ENCODE peak calls at places on chromosomes 2 and 18, in seven cellular contexts. V, Z, C, M, I, X and Q are unnamed samples.

GRCh38 chr18:5611221-5611620 is 67.4 kb upstream of the EPB41L3 start:
- DNase-seq in I (no peak), X (no peak), M (no peak), C (no peak), Z (no peak), V (no peak), Q (no peak)

GRCh38 chr2:42510191-42510929 is 16.6 kb upstream of the KCNG3 start:
- DNase-seq in V (no peak), Z (no peak), I (no peak), X (peak; percentile 51), C (peak; percentile 36), M (no peak), Q (no peak)

GRCh38 chr2:210302326-210302725 is 12.6 kb downstream of the MYL1 start:
- DNase-seq in V (no peak), X (no peak), M (no peak), C (no peak), I (no peak), Z (no peak), Q (no peak)

GRCh38 chr2:221518201-221518936 is 53.7 kb downstream of the EPHA4 start:
- DNase-seq in C (peak; percentile 48), I (peak; percentile 89), V (peak; percentile 42), Z (no peak), X (peak; percentile 89), M (no peak), Q (no peak)

GRCh38 chr2:61722311-61722710 is 131.5 kb downstream of the FAM161A start:
- DNase-seq in X (no peak), V (no peak), I (no peak), M (no peak), C (no peak), Z (no peak), Q (no peak)

GRCh38 chr2:134320930-134321329 is 67.1 kb downstream of the MGAT5 start:
- DNase-seq in M (no peak), X (no peak), C (no peak), Z (no peak), V (no peak), I (peak; percentile 46), Q (no peak)

GRCh38 chr2:129849559-129850160 is 129.8 kb upstream of the RAB6C start:
- DNase-seq in Z (no peak), I (peak; percentile 71), C (peak; percentile 67), V (no peak), M (no peak), X (peak; percentile 74), Q (peak; percentile 73)

GRCh38 chr2:70123051-70123828 is 36.0 kb downstream of the PCBP1 start:
- DNase-seq in V (no peak), Z (peak; percentile 77), I (no peak), C (peak; percentile 97), M (peak; percentile 65), X (no peak), Q (peak; percentile 64)

GRCh38 chr2:88760819-88761598 is 69.5 kb downstream of the RPIA start:
- DNase-seq in I (peak; percentile 37), M (no peak), V (no peak), C (no peak), Z (no peak), X (no peak), Q (no peak)

GRCh38 chr2:64640153-64641044 is 13.3 kb downstream of the SERTAD2 start:
- DNase-seq in C (peak; percentile 62), I (no peak), Z (no peak), X (no peak), M (no peak), V (no peak), Q (no peak)

GRCh38 chr2:118670281-118670680 is 177.2 kb downstream of the EN1 start:
- DNase-seq in X (no peak), M (no peak), I (no peak), Z (no peak), C (no peak), V (no peak), Q (no peak)

GRCh38 chr2:223922308-223922707 is 22.8 kb downstream of the WDFY1 start:
- DNase-seq in I (no peak), C (no peak), X (no peak), V (no peak), Z (no peak), M (no peak), Q (no peak)

GRCh38 chr2:190838492-190838910 is 42.1 kb upstream of the GLS start:
- DNase-seq in X (no peak), C (no peak), V (no peak), Z (no peak), M (no peak), I (no peak), Q (no peak)

GRCh38 chr2:232236200-232236599 is 142.4 kb upstream of the ALPP start:
- DNase-seq in X (no peak), Z (no peak), I (no peak), M (no peak), V (no peak), C (no peak), Q (no peak)

GRCh38 chr2:26333286-26333685 is 12.7 kb upstream of the SELENOI start:
- DNase-seq in V (no peak), Z (no peak), M (no peak), C (peak; percentile 54), X (no peak), I (no peak), Q (no peak)

GRCh38 chr2:46983065-46983801 is 67.6 kb upstream of the MCFD2 start:
- DNase-seq in V (no peak), C (peak; percentile 29), I (no peak), M (no peak), Z (peak; percentile 89), X (peak; percentile 47), Q (no peak)

GRCh38 chr2:230922951-230923717 is 1.9 kb downstream of the GPR55 start:
- DNase-seq in Z (peak; percentile 58), M (no peak), I (no peak), V (no peak), C (no peak), X (no peak), Q (no peak)
- H3K4me1 ChIP-seq in Z (peaks cover 17% of the 10 kb centered on the region), M (no peaks in the 10 kb centered on the region), I (peaks cover 5% of the 10 kb centered on the region), V (peaks cover 21% of the 10 kb centered on the region), C (no peaks in the 10 kb centered on the region), X (no peaks in the 10 kb centered on the region), Q (no peaks in the 10 kb centered on the region)

GRCh38 chr18:12335503-12335902 is 27.5 kb downstream of the TUBB6 start:
- DNase-seq in M (no peak), V (no peak), Z (no peak), C (no peak), X (no peak), I (no peak), Q (no peak)
- H3K4me1 ChIP-seq in M (no peaks in the 10 kb centered on the region), V (no peaks in the 10 kb centered on the region), Z (no peaks in the 10 kb centered on the region), C (peaks cover 28% of the 10 kb centered on the region), X (peaks cover 6% of the 10 kb centered on the region), I (no peaks in the 10 kb centered on the region), Q (peaks cover 20% of the 10 kb centered on the region)

GRCh38 chr2:159090514-159091201 is 122.2 kb downstream of the TANC1 start:
- DNase-seq in C (no peak), M (no peak), Z (no peak), I (no peak), V (no peak), X (peak; percentile 57), Q (no peak)
- H3K4me1 ChIP-seq in C (peaks cover 3% of the 10 kb centered on the region), M (peaks cover 45% of the 10 kb centered on the region), Z (peaks cover 74% of the 10 kb centered on the region), I (peaks cover 4% of the 10 kb centered on the region), V (peaks cover 34% of the 10 kb centered on the region), X (peaks cover 85% of the 10 kb centered on the region), Q (no peaks in the 10 kb centered on the region)

DNA sequence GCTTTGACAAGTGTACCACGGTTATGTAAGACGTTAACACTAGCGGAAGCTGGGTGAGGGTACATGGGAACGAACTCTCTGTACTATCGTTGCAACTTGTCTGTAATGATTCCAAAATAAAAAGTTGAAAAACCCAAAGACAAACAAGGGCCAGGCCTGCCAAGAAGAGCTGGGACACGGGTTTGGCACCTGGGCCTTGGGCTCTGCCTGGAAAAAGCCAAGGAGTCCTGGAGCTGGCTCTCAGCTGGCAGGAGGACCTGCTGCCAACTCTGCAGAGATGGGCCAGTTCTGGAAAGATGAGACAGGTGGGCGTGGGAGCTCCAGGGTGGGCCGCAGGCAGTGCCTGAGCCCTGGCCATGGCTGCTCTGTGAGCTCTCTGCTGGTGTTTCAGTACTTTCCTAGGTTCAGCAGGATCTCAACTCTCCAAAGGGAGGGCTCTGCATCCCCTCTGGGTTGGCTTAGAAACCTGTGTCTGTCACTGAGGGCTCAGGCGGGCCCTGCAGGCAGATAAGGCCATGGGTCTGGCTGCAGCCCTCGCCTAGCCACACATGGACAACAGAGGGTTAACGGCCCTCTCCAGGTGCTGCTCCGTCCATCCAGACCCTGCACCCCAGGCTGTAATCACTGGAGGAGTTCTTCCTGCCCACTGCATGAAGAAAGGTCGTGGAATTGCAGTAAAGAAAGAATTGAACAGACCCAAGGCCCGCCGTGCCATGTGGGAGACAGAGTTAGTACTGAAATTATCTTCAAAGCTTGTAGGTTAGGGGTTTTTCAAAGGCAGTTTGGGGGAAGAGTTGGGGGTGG is 89.9 kb downstream of the RHOB start:
- DNase-seq in Z (peak; percentile 69), X (no peak), M (no peak), V (no peak), I (no peak), C (peak; percentile 63), Q (no peak)
- H3K4me1 ChIP-seq in Z (peaks cover 24% of the 10 kb centered on the region), X (peaks cover 18% of the 10 kb centered on the region), M (no peaks in the 10 kb centered on the region), V (no peaks in the 10 kb centered on the region), I (no peaks in the 10 kb centered on the region), C (peaks cover 14% of the 10 kb centered on the region), Q (peaks cover 20% of the 10 kb centered on the region)

GRCh38 chr2:172098650-172099471 is 3.8 kb downstream of the DLX2 start:
- DNase-seq in Z (peak; percentile 79), I (peak; percentile 24), V (peak; percentile 36), C (peak; percentile 85), X (peak; percentile 68), M (peak; percentile 43), Q (peak; percentile 58)

GRCh38 chr2:172100080-172101007 is 2.4 kb downstream of the DLX2 start:
- DNase-seq in M (no peak), C (peak; percentile 65), I (peak; percentile 32), Z (peak; percentile 75), X (no peak), V (no peak), Q (peak; percentile 37)

GRCh38 chr2:172098287-172098649 is 4.4 kb downstream of the DLX2 start:
- DNase-seq in X (no peak), M (no peak), V (no peak), Z (no peak), C (peak; percentile 47), I (no peak), Q (no peak)

GRCh38 chr2:172101008-172101706 is 1.5 kb downstream of the DLX2 start:
- DNase-seq in V (no peak), X (no peak), Z (no peak), M (no peak), I (peak; percentile 38), C (peak; percentile 58), Q (peak; percentile 21)

DNA sequence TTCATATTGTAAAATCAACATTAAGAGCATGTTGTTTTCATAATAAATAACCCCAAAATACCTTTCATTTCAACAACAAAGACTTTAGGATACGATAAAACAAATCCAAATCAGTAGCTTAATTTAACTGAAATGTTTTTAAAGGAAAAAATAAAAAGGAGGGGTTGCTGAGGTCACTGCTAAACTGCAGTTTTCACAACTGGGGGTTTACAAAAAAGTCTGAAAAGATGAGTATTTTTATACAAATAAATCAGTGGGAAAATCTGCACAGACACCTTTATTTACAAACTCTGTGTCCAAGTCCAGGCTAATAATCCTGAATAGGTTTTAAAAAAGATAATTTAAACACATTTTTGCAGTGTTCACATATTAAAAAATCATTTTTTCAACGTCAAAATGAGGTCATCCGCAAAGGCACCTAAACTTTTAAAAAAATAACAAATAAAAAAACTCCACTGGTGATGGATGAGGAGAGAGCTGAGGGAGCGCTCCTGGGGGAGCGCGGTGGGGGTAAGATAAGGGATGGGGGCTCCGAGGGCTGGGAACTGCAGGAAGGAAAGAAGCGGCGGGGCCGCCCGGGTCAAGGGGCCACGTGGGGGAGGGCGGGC is 3.1 kb downstream of the DLX2 start:
- DNase-seq in C (no peak), M (no peak), Z (no peak), I (no peak), X (no peak), V (no peak), Q (no peak)
- H3K4me1 ChIP-seq in C (peaks cover 6% of the 10 kb centered on the region), M (peaks cover 24% of the 10 kb centered on the region), Z (peaks cover 86% of the 10 kb centered on the region), I (peaks cover 58% of the 10 kb centered on the region), X (peaks cover 48% of the 10 kb centered on the region), V (peaks cover 85% of the 10 kb centered on the region), Q (peaks cover 27% of the 10 kb centered on the region)